ENCODE peak calls at places on chromosomes 11 and 22, in eight cellular contexts. K is mucosa of gallbladder; E is stimulated activated CD4-positive, alpha-beta T cell treated with anti-CD3 and anti-CD28 coated beads, Interleukin-15, amount 100 ng/mL, for 1 hour; M is cardiac fibroblast; P is activated T-helper 9 cell treated with anti-CD3 and anti-CD28 coated beads, Interleukin-2, amount 50 U/mL, for 16 hours; O is NCI-H460; R is NCI-H2227 treated with DMSO at 0.1 percent for 48 hours; C is EL. W is an unnamed sample.

GRCh38 chr22:49604732-49605302 is 222.9 kb downstream of the BRD1 start:
- DNase-seq in K (no peak), E (no peak), M (no peak), P (no peak), O (no peak), R (no peak), C (no peak), W (no peak)

GRCh38 chr11:128630367-128631230 is 43.2 kb upstream of the ETS1 start:
- DNase-seq in K (peak; percentile 89), E (peak; percentile 80), M (peak; percentile 92), P (peak; percentile 85), O (peak; percentile 76), R (no peak), C (peak; percentile 86), W (peak; percentile 92)

GRCh38 chr11:353315-353857 is 15.9 kb upstream of the B4GALNT4 start:
- DNase-seq in K (peak; percentile 70), E (no peak), M (peak; percentile 92), P (no peak), O (no peak), R (no peak), C (peak; percentile 65), W (peak; percentile 81)

GRCh38 chr11:60938500-60938899 is 13.5 kb downstream of the SLC15A3 start:
- DNase-seq in K (no peak), E (no peak), M (no peak), P (no peak), O (no peak), R (no peak), C (no peak), W (no peak)

GRCh38 chr11:44066732-44067131 is 662 bp downstream of the ACCS start:
- DNase-seq in K (no peak), E (no peak), M (peak; percentile 79), P (no peak), O (peak; percentile 28), R (peak; percentile 38), C (peak; percentile 72), W (no peak)

GRCh38 chr11:19311306-19312030 is 70.7 kb upstream of the E2F8 start:
- DNase-seq in K (peak; percentile 69), E (no peak), M (peak; percentile 70), P (no peak), O (peak; percentile 48), R (peak; percentile 51), C (peak; percentile 59), W (peak; percentile 70)

GRCh38 chr11:76613901-76614300 is 56.6 kb downstream of the LRRC32 start:
- DNase-seq in K (no peak), E (no peak), M (no peak), P (no peak), O (no peak), R (no peak), C (no peak), W (no peak)

GRCh38 chr11:118907749-118908106 is 18.0 kb downstream of the BCL9L start:
- DNase-seq in K (no peak), E (no peak), M (no peak), P (no peak), O (no peak), R (no peak), C (peak; percentile 20), W (no peak)

GRCh38 chr11:35111171-35112055 is 27.6 kb upstream of the CD44 start:
- DNase-seq in K (no peak), E (no peak), M (peak; percentile 91), P (no peak), O (no peak), R (no peak), C (peak; percentile 90), W (no peak)

GRCh38 chr11:3344327-3344726 is 34.6 kb downstream of the ZNF195 start:
- DNase-seq in K (no peak), E (no peak), M (no peak), P (no peak), O (no peak), R (no peak), C (no peak), W (no peak)

GRCh38 chr11:44661311-44661717 is 65.4 kb upstream of the TSPAN18 start:
- DNase-seq in K (no peak), E (no peak), M (peak; percentile 15), P (no peak), O (no peak), R (no peak), C (no peak), W (no peak)

GRCh38 chr11:64306876-64307622 is 1.7 kb downstream of the ESRRA start:
- DNase-seq in K (no peak), E (no peak), M (peak; percentile 64), P (no peak), O (no peak), R (no peak), C (no peak), W (no peak)

GRCh38 chr22:25068701-25069100 is 116.2 kb downstream of the KIAA1671 start:
- DNase-seq in K (no peak), E (no peak), M (no peak), P (no peak), O (no peak), R (no peak), C (no peak), W (no peak)

GRCh38 chr11:66081505-66081904 is 11.4 kb downstream of the PACS1 start:
- DNase-seq in K (peak; percentile 79), E (peak; percentile 51), M (peak; percentile 38), P (peak; percentile 45), O (no peak), R (no peak), C (peak; percentile 27), W (peak; percentile 85)

GRCh38 chr11:1500466-1501420 is 14.2 kb upstream of the MOB2 start:
- DNase-seq in K (no peak), E (no peak), M (no peak), P (no peak), O (no peak), R (no peak), C (no peak), W (no peak)

GRCh38 chr11:71543866-71544265 is 4.4 kb upstream of the KRTAP5-9 start:
- DNase-seq in K (no peak), E (no peak), M (no peak), P (no peak), O (no peak), R (no peak), C (no peak), W (no peak)

GRCh38 chr11:42407379-42407778 is 904.4 kb upstream of the API5 start:
- DNase-seq in K (peak; percentile 18), E (no peak), M (peak; percentile 43), P (no peak), O (no peak), R (no peak), C (no peak), W (no peak)